ENCODE peak calls at places on chromosome 4, in seven cellular contexts. H, Z, U, B, M, J and T are unnamed samples.

GRCh38 chr4:37981425-37981824 is 21.2 kb downstream of the PTTG2 start:
- DNase-seq in Z (no peak), H (no peak), U (no peak), J (no peak), B (no peak), M (no peak), T (no peak)

GRCh38 chr4:81506731-81507130 is 35.0 kb upstream of the RASGEF1B start:
- DNase-seq in Z (no peak), H (no peak), M (no peak), U (no peak), J (no peak), B (no peak), T (no peak)

GRCh38 chr4:7377223-7377865 is 57.4 kb downstream of the PSAPL1 start:
- DNase-seq in U (no peak), H (no peak), J (peak), B (no peak), Z (no peak), M (no peak), T (no peak)

GRCh38 chr4:159410076-159410777 is 307.3 kb downstream of the RAPGEF2 start:
- DNase-seq in J (no peak), H (peak), U (no peak), Z (no peak), B (no peak), M (no peak), T (no peak)

GRCh38 chr4:128718793-128719192 is 90.7 kb upstream of the JADE1 start:
- DNase-seq in U (no peak), M (no peak), J (no peak), B (no peak), H (no peak), Z (no peak), T (no peak)

GRCh38 chr4:56637791-56638190 is 43.3 kb downstream of the HOPX start:
- DNase-seq in U (no peak), B (no peak), M (no peak), Z (no peak), H (no peak), J (no peak), T (no peak)

GRCh38 chr4:73187325-73187724 is 71.3 kb downstream of the ANKRD17 start:
- DNase-seq in M (peak), B (no peak), Z (no peak), J (no peak), H (no peak), U (no peak), T (no peak)

GRCh38 chr4:149409186-149410056 is 406.2 kb downstream of the IQCM start:
- DNase-seq in Z (no peak), H (peak), B (no peak), J (no peak), M (no peak), U (no peak), T (peak)

GRCh38 chr4:168621806-168622589 is 125.1 kb downstream of the PALLD start:
- DNase-seq in Z (no peak), U (no peak), H (no peak), J (no peak), M (no peak), B (no peak), T (no peak)

GRCh38 chr4:97404876-97405523 is 738.3 kb downstream of the STPG2 start:
- DNase-seq in Z (no peak), B (no peak), U (no peak), M (no peak), J (no peak), H (no peak), T (no peak)

GRCh38 chr4:146488495-146489174 is 33.1 kb downstream of the SLC10A7 start:
- DNase-seq in M (no peak), B (no peak), Z (no peak), J (no peak), H (no peak), U (no peak), T (peak)

GRCh38 chr4:73891739-73892405 is 22.7 kb downstream of the CXCL1 start:
- DNase-seq in B (no peak), M (no peak), U (no peak), Z (no peak), J (no peak), H (no peak), T (no peak)

GRCh38 chr4:74111990-74112389 is 13.0 kb upstream of the CXCL2 start:
- DNase-seq in J (no peak), M (no peak), U (no peak), B (peak), H (no peak), Z (no peak), T (peak)

GRCh38 chr4:89303989-89304388 is 3.6 kb downstream of the GPRIN3 start:
- DNase-seq in B (no peak), J (no peak), H (no peak), Z (no peak), U (no peak), M (no peak), T (no peak)

GRCh38 chr4:56681158-56681848 is at the start of gene HOPX:
- DNase-seq in B (peak), Z (no peak), J (no peak), U (no peak), M (no peak), H (no peak), T (peak)

GRCh38 chr4:184382189-184382846 is 92.0 kb downstream of the IRF2 start:
- DNase-seq in U (no peak), J (no peak), B (peak), Z (no peak), H (no peak), M (no peak), T (no peak)

GRCh38 chr4:39044947-39045734 is 12.9 kb upstream of the TMEM156 start:
- DNase-seq in Z (no peak), J (peak), U (peak), H (peak), M (peak), B (peak), T (no peak)

GRCh38 chr4:76055005-76055404 is 19.1 kb upstream of the CXCL11 start:
- DNase-seq in U (no peak), M (no peak), H (no peak), Z (no peak), B (no peak), J (no peak), T (no peak)

GRCh38 chr4:162684371-162684700 is 482.4 kb downstream of the NAF1 start:
- DNase-seq in M (no peak), B (no peak), Z (no peak), H (no peak), U (no peak), J (no peak), T (peak)

GRCh38 chr4:52751349-52751911 is at the start of gene ERVMER34-1:
- DNase-seq in H (peak), U (peak), M (peak), J (peak), Z (peak), B (peak), T (peak)

GRCh38 chr4:3291411-3291968 is 1.3 kb upstream of the RGS12 start:
- DNase-seq in H (peak), B (peak), U (no peak), Z (no peak), J (no peak), M (no peak), T (peak)

GRCh38 chr4:104487105-104487504 is 7.6 kb downstream of the CXXC4 start:
- DNase-seq in J (peak), Z (no peak), H (no peak), B (peak), M (no peak), U (peak), T (no peak)

GRCh38 chr4:8687083-8687482 is 94.5 kb downstream of the CPZ start:
- DNase-seq in M (no peak), J (no peak), Z (no peak), U (no peak), B (no peak), H (no peak), T (no peak)

GRCh38 chr4:8688908-8689445 is 96.4 kb downstream of the CPZ start:
- DNase-seq in U (no peak), M (no peak), Z (no peak), J (no peak), H (no peak), B (no peak), T (no peak)

GRCh38 chr4:8689741-8690140 is 97.2 kb downstream of the CPZ start:
- DNase-seq in M (no peak), B (no peak), U (no peak), J (no peak), H (no peak), Z (no peak), T (no peak)

GRCh38 chr4:8690216-8690786 is 97.7 kb downstream of the CPZ start:
- DNase-seq in Z (no peak), M (no peak), B (no peak), U (no peak), J (no peak), H (no peak), T (no peak)

GRCh38 chr4:8688041-8688907 is 95.7 kb downstream of the CPZ start:
- DNase-seq in Z (no peak), U (peak), M (peak), H (peak), B (peak), J (peak), T (no peak)
- TF ChIP-seq CTCF in Z (no peak), U (peak), M (peak), H (peak), B (peak), J (peak), T (no peak)

DNA sequence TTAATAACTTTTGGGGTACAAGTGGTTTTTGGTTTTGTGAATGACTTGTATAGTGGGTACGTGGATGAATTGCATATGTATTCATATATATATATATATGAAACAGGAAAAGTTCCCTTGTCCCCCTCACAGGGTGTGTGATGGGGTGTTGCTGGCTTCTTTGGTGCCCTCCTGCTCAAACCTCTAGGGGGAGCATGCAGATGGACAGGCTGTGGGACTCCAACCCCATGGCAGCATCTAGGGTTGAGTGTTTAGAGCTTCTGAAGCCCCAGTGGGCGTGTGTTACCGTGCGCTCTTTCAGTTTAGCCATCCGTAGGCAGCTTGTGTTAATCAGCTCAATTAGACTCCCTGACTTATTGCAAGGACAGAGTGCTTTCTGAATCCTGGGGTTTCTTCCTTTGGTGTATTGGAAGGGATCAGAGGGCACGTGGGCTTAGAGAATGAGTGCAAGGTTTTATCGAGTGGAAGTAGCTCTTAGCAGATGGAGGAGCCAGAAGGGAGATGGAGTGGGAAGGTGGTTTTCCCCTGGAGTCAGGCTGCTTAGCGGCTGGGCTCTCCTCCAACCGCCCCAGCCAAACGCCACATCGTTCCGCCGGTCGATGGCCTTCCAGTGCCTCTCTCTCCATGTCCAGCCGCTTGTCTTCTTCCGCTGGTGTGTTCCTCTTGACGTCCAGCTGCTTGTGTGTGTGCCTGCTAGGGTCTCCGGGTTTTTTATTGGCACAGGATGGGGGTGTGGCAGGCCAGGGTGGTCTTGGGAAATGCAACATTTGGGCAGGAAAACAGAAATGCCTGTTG is 674.4 kb upstream of the LCORL start:
- DNase-seq in J (no peak), Z (no peak), M (peak), B (no peak), H (no peak), U (no peak), T (no peak)
- TF ChIP-seq CTCF in J (peak), Z (no peak), M (no peak), B (no peak), H (no peak), U (no peak), T (no peak)

DNA sequence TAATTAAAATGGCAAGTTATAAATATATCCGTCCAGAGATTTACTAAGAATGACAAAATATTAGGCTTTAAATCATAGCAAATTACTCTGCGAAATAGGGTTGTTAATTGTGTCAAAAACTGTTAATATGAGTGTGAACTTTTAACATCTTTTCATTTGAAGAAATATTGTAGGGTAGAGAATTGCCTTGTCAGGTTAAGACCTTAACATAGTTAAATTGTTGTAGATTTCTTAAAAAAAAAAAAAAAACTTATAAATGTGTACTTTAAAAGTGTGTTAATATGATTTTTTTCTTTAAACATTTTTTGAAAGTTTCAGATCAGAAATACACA is 107.7 kb upstream of the TLR2 start:
- DNase-seq in J (no peak), Z (no peak), B (no peak), U (no peak), H (no peak), M (no peak), T (no peak)
- TF ChIP-seq CTCF in J (no peak), Z (no peak), B (no peak), U (no peak), H (no peak), M (no peak), T (no peak)

DNA sequence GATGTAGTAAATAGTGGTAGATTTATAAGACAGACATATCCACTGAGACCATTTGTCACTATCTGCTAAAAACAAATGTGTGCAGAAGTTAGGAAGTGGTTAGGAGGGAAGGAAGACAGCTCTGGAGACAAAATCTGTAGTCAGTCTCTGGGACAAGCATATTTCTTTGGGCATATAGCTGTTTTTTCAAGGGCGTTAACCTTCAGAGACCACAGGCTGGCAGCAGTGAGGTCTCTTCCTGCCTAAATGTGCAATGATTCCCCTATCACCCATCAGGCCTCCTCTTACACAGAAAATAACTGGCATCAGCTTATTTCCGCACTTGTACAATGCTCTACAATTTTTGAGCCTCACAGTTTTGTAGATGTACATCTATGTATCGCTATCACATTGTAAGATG is 6.5 kb downstream of the TMEM150C start:
- DNase-seq in M (no peak), Z (no peak), U (no peak), J (peak), B (no peak), H (no peak), T (no peak)
- TF ChIP-seq CTCF in M (no peak), Z (no peak), U (no peak), J (peak), B (peak), H (no peak), T (no peak)

GRCh38 chr4:23934915-23935314 is 45.1 kb upstream of the PPARGC1A start:
- DNase-seq in U (no peak), Z (peak), B (no peak), M (no peak), H (peak), J (no peak), T (peak)

GRCh38 chr4:23932935-23933334 is 43.1 kb upstream of the PPARGC1A start:
- DNase-seq in U (no peak), J (no peak), B (no peak), Z (no peak), H (no peak), M (no peak), T (no peak)

GRCh38 chr4:23931489-23931830 is 41.6 kb upstream of the PPARGC1A start:
- DNase-seq in Z (no peak), J (no peak), H (no peak), U (no peak), B (no peak), M (no peak), T (no peak)

GRCh38 chr4:23932186-23932585 is 42.3 kb upstream of the PPARGC1A start:
- DNase-seq in B (no peak), M (no peak), Z (no peak), H (no peak), U (no peak), J (no peak), T (no peak)

DNA sequence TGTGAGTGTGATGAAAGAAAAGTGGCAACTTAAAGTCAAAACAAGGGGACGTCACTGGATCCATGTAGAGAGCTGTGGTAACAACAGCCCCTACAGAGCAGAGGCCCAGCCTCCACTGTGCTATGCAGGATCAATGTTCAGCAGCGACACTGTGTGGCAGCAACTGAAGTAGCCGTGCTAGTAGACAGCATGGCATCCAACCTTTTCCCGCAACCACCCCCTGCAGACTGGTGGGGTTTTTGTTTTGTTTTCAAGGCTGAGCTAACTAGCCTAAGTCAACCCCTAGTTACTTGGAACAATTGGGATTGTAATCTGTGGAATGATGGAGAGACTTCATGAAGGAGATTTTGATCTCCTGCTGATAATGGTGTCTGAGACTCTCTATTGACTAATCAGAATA is 44.4 kb upstream of the PPARGC1A start:
- DNase-seq in Z (no peak), H (no peak), U (no peak), B (no peak), J (no peak), M (no peak), T (no peak)
- TF ChIP-seq CTCF in Z (no peak), H (no peak), U (no peak), B (no peak), J (no peak), M (peak), T (no peak)

GRCh38 chr4:5389756-5390155 is 318.6 kb downstream of the EVC2 start:
- DNase-seq in J (no peak), M (peak), U (no peak), B (no peak), H (no peak), Z (no peak), T (no peak)
- TF ChIP-seq CTCF in J (no peak), M (peak), U (no peak), B (no peak), H (no peak), Z (no peak), T (no peak)

DNA sequence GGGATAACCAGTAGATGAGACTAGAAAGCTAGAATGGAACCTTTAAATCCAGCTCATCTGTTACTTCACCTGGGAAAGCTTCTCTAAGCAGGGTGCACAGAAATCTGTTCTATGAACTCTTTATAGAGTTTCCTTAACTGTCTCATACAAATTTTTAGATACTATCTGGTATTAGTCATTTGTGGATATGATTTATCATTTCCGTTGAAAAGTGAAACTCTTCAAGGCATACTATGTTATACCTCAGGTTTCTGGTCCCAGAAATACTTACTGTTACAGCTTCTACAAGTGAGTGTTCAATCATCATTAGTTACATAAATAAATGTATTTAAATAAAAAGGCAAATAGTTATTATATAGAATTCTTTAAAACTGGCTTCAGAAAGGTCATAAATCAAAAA is 298.3 kb upstream of the AGA start:
- DNase-seq in B (no peak), U (no peak), Z (no peak), M (no peak), J (no peak), H (peak), T (no peak)
- TF ChIP-seq CTCF in B (no peak), U (no peak), Z (no peak), M (no peak), J (no peak), H (no peak), T (no peak)